ENCODE peak calls at places on chromosome 2, in seven cellular contexts. R, C, O, M, E, P and B are unnamed samples.

GRCh38 chr2:42053791-42054656 is 6.2 kb downstream of the PKDCC start:
- DNase-seq in P (no peak), O (no peak), R (no peak), C (no peak), M (no peak), E (no peak), B (no peak)

GRCh38 chr2:96642564-96643350 is at the start of gene FER1L5:
- DNase-seq in C (peak; percentile 26), P (peak; percentile 87), R (no peak), E (no peak), M (no peak), O (no peak), B (no peak)

GRCh38 chr2:84204995-84205394 is 254.1 kb downstream of the SUCLG1 start:
- DNase-seq in C (no peak), O (no peak), M (no peak), P (no peak), E (no peak), R (no peak), B (no peak)

GRCh38 chr2:242063364-242064249 is 194.1 kb downstream of the RTP5 start:
- DNase-seq in E (no peak), C (no peak), R (no peak), P (peak; percentile 24), M (no peak), O (no peak), B (no peak)

GRCh38 chr2:235230809-235231601 is 262.8 kb upstream of the AGAP1 start:
- DNase-seq in P (no peak), O (no peak), E (no peak), M (no peak), C (no peak), R (no peak), B (no peak)

GRCh38 chr2:134489732-134490384 is 228.9 kb downstream of the TMEM163 start:
- DNase-seq in P (no peak), M (no peak), O (no peak), E (no peak), C (no peak), R (no peak), B (no peak)

GRCh38 chr2:217672472-217672871 is 330.3 kb downstream of the TNS1 start:
- DNase-seq in E (no peak), O (no peak), C (no peak), R (no peak), M (no peak), P (no peak), B (no peak)

GRCh38 chr2:191665286-191665685 is 12.7 kb upstream of the NABP1 start:
- DNase-seq in E (no peak), C (no peak), M (no peak), O (no peak), R (no peak), P (peak; percentile 89), B (no peak)

GRCh38 chr2:70115646-70116442 is 28.6 kb downstream of the PCBP1 start:
- DNase-seq in E (no peak), P (no peak), M (no peak), C (no peak), R (no peak), O (no peak), B (no peak)

GRCh38 chr2:27932396-27932795 is 41.9 kb downstream of the BABAM2 start:
- DNase-seq in C (no peak), M (no peak), E (no peak), O (no peak), R (no peak), P (peak; percentile 73), B (no peak)

GRCh38 chr2:234690569-234691225 is 193.8 kb upstream of the ARL4C start:
- DNase-seq in R (no peak), O (no peak), M (no peak), E (no peak), C (no peak), P (no peak), B (no peak)

GRCh38 chr2:170113168-170113567 is 64.8 kb upstream of the MYO3B start:
- DNase-seq in E (no peak), R (no peak), P (no peak), M (no peak), O (no peak), C (no peak), B (no peak)

GRCh38 chr2:27756544-27757498 is 14.7 kb upstream of the MRPL33 start:
- DNase-seq in C (no peak), P (no peak), O (no peak), E (no peak), R (no peak), M (no peak), B (no peak)

GRCh38 chr2:96537066-96537733 is 648 bp downstream of the ARID5A start:
- DNase-seq in M (peak; percentile 94), C (no peak), O (peak; percentile 62), P (peak; percentile 79), E (peak; percentile 92), R (peak; percentile 86), B (peak; percentile 98)

GRCh38 chr2:238509151-238509820 is 82.6 kb downstream of the ASB1 start:
- DNase-seq in C (no peak), M (no peak), P (peak; percentile 25), E (no peak), O (no peak), R (no peak), B (no peak)

GRCh38 chr2:119455066-119455718 is 23.5 kb downstream of the TMEM37 start:
- DNase-seq in R (no peak), O (no peak), E (no peak), M (no peak), C (no peak), P (no peak), B (no peak)

GRCh38 chr2:60495226-60495625 is 58.2 kb downstream of the BCL11A start:
- DNase-seq in R (no peak), E (no peak), C (no peak), M (no peak), O (no peak), P (no peak), B (no peak)

GRCh38 chr2:141654311-141654710 is 476.5 kb downstream of the LRP1B start:
- DNase-seq in C (no peak), O (no peak), M (no peak), P (no peak), R (no peak), E (no peak), B (no peak)

GRCh38 chr2:43080626-43081025 is 145.8 kb downstream of the ZFP36L2 start:
- DNase-seq in P (no peak), O (no peak), C (no peak), M (no peak), E (no peak), R (no peak), B (no peak)

GRCh38 chr2:241844066-241844728 is 14.5 kb downstream of the PDCD1 start:
- DNase-seq in E (peak; percentile 64), P (peak; percentile 39), M (peak; percentile 71), O (peak; percentile 75), C (no peak), R (peak; percentile 68), B (peak; percentile 86)

GRCh38 chr2:241252778-241253475 is 62.5 kb downstream of the HDLBP start:
- DNase-seq in M (no peak), P (no peak), R (no peak), E (no peak), O (no peak), C (no peak), B (no peak)

GRCh38 chr2:7844414-7844961 is 837.4 kb upstream of the ID2 start:
- DNase-seq in P (no peak), O (no peak), R (no peak), E (no peak), C (no peak), M (no peak), B (no peak)

GRCh38 chr2:172083725-172084483 is 1.4 kb upstream of the DLX1 start:
- DNase-seq in M (peak; percentile 15), E (peak; percentile 28), R (no peak), P (peak; percentile 59), O (no peak), C (no peak), B (no peak)

GRCh38 chr2:112084689-112085381 is 29.8 kb downstream of the TMEM87B start:
- DNase-seq in O (no peak), P (no peak), E (no peak), R (no peak), M (no peak), C (no peak), B (no peak)

GRCh38 chr2:53353372-53354111 is 414.1 kb upstream of the CHAC2 start:
- DNase-seq in M (no peak), E (no peak), P (peak; percentile 60), C (peak; percentile 32), O (no peak), R (no peak), B (no peak)

GRCh38 chr2:197710424-197711042 is 5.4 kb downstream of the MARS2 start:
- DNase-seq in E (no peak), R (no peak), O (no peak), P (no peak), C (no peak), M (no peak), B (no peak)

GRCh38 chr2:80351229-80351628 is 46.7 kb upstream of the LRRTM1 start:
- DNase-seq in E (no peak), R (no peak), O (no peak), P (no peak), M (no peak), C (no peak), B (no peak)

GRCh38 chr2:62920070-62920469 is 130.6 kb upstream of the OTX1 start:
- DNase-seq in O (no peak), E (no peak), M (no peak), C (no peak), P (peak; percentile 58), R (no peak), B (no peak)

GRCh38 chr2:8729939-8730338 is 48.1 kb downstream of the ID2 start:
- DNase-seq in E (no peak), R (no peak), C (no peak), M (no peak), O (no peak), P (no peak), B (no peak)

GRCh38 chr2:50611261-50612020 is 420.5 kb downstream of the NRXN1 start:
- DNase-seq in E (no peak), O (no peak), P (no peak), M (no peak), C (no peak), R (no peak), B (no peak)

GRCh38 chr2:119691651-119692245 is 12.7 kb downstream of the TMEM177 start:
- DNase-seq in M (no peak), P (no peak), R (no peak), C (no peak), E (no peak), O (no peak), B (no peak)

GRCh38 chr2:63544017-63544627 is 44.2 kb downstream of the WDPCP start:
- DNase-seq in M (no peak), R (no peak), O (no peak), E (peak; percentile 11), C (no peak), P (peak; percentile 48), B (no peak)

GRCh38 chr2:236745420-236746210 is 176.0 kb downstream of the ACKR3 start:
- DNase-seq in M (no peak), C (no peak), E (no peak), P (peak; percentile 75), R (no peak), O (no peak), B (no peak)

GRCh38 chr2:19845323-19845920 is 56.4 kb downstream of the TTC32 start:
- DNase-seq in C (no peak), M (no peak), P (no peak), R (no peak), E (no peak), O (no peak), B (no peak)

GRCh38 chr2:198326431-198326830 is 522.0 kb downstream of the PLCL1 start:
- DNase-seq in C (no peak), M (peak; percentile 77), O (no peak), E (peak; percentile 68), P (peak; percentile 54), R (no peak), B (peak; percentile 14)

GRCh38 chr2:215771241-215771640 is 242.1 kb downstream of the MREG start:
- DNase-seq in P (no peak), M (no peak), E (no peak), C (no peak), O (no peak), R (no peak), B (no peak)